ENCODE peak calls at places on chromosome 10, in four cellular contexts. H, S, R and Q are unnamed samples.

GRCh38 chr10:3852147-3852904 is 67.3 kb upstream of the KLF6 start:
- DNase-seq in R (peak; percentile 90), S (peak; percentile 22), H (no peak), Q (peak; percentile 35)

GRCh38 chr10:88707429-88708110 is 1.5 kb downstream of the LIPK start:
- DNase-seq in R (no peak), H (no peak), S (peak; percentile 56), Q (no peak)

GRCh38 chr10:22250897-22251605 is 33.2 kb upstream of the EBLN1 start:
- DNase-seq in H (no peak), R (no peak), S (no peak), Q (no peak)

GRCh38 chr10:43048301-43049051 is 28.4 kb upstream of the RET start:
- DNase-seq in S (no peak), H (no peak), R (peak; percentile 44), Q (no peak)

GRCh38 chr10:114045071-114045737 is 1.5 kb downstream of the ADRB1 start:
- DNase-seq in R (no peak), S (no peak), H (peak; percentile 55), Q (peak; percentile 22)

GRCh38 chr10:75234683-75235374 is 928 bp downstream of the COMTD1 start:
- DNase-seq in H (peak; percentile 37), S (peak; percentile 36), R (no peak), Q (no peak)

GRCh38 chr10:104089621-104090020 is 3.9 kb upstream of the COL17A1 start:
- DNase-seq in S (no peak), R (no peak), H (no peak), Q (no peak)

GRCh38 chr10:17206210-17206709 is 4.8 kb upstream of the TRDMT1 start:
- DNase-seq in S (peak; percentile 93), R (no peak), H (no peak), Q (no peak)

GRCh38 chr10:70887804-70888800 is at the start of gene PCBD1:
- DNase-seq in R (no peak), S (peak; percentile 54), H (peak; percentile 78), Q (peak; percentile 92)

GRCh38 chr10:58531084-58531695 is 18.5 kb downstream of the BICC1 start:
- DNase-seq in R (no peak), S (peak; percentile 76), H (no peak), Q (peak; percentile 68)

GRCh38 chr10:60943372-60944158 is 420 bp downstream of the RHOBTB1 start:
- DNase-seq in S (peak; percentile 75), R (peak; percentile 47), H (peak; percentile 71), Q (peak; percentile 79)

GRCh38 chr10:63887026-63887589 is 365.9 kb downstream of the REEP3 start:
- DNase-seq in H (no peak), S (no peak), R (no peak), Q (peak; percentile 26)

GRCh38 chr10:61000769-61001730 is 57.1 kb upstream of the RHOBTB1 start:
- DNase-seq in R (no peak), S (peak; percentile 62), H (peak; percentile 17), Q (peak; percentile 31)

GRCh38 chr10:90125966-90126600 is 424.7 kb downstream of the KIF20B start:
- DNase-seq in H (no peak), R (no peak), S (peak; percentile 76), Q (no peak)

GRCh38 chr10:17375936-17376584 is 78.3 kb downstream of the ST8SIA6 start:
- DNase-seq in S (peak; percentile 41), R (no peak), H (peak; percentile 11), Q (peak; percentile 45)

GRCh38 chr10:96840841-96841518 is 8.9 kb downstream of the LCOR start:
- DNase-seq in R (peak; percentile 62), S (no peak), H (no peak), Q (no peak)

GRCh38 chr10:123512881-123513822 is 153.0 kb upstream of the GPR26 start:
- DNase-seq in S (no peak), R (no peak), H (no peak), Q (peak; percentile 45)

GRCh38 chr10:5641501-5641900 is 24.9 kb downstream of the ASB13 start:
- DNase-seq in H (no peak), R (no peak), S (no peak), Q (no peak)

GRCh38 chr10:57891201-57892006 is 376.3 kb downstream of the IPMK start:
- DNase-seq in S (no peak), H (no peak), R (no peak), Q (no peak)

GRCh38 chr10:9545073-9545472 is 1472.6 kb upstream of the CELF2 start:
- DNase-seq in S (no peak), H (no peak), R (no peak), Q (no peak)

GRCh38 chr10:76141376-76141775 is 710.0 kb downstream of the LRMDA start:
- DNase-seq in R (no peak), S (no peak), H (no peak), Q (no peak)

GRCh38 chr10:2137549-2138174 is 400.3 kb upstream of the ADARB2 start:
- DNase-seq in H (no peak), S (peak; percentile 8), R (no peak), Q (no peak)

GRCh38 chr10:29689001-29689400 is 54.2 kb upstream of the SVIL start:
- DNase-seq in R (no peak), S (no peak), H (no peak), Q (no peak)

GRCh38 chr10:102435529-102436233 is 3.3 kb upstream of the CUEDC2 start:
- DNase-seq in R (no peak), H (no peak), S (no peak), Q (no peak)

GRCh38 chr10:125082881-125083575 is 77.3 kb downstream of the CTBP2 start:
- DNase-seq in H (no peak), S (no peak), R (no peak), Q (no peak)

GRCh38 chr10:13973742-13974141 is 357.0 kb downstream of the FRMD4A start:
- DNase-seq in S (peak; percentile 34), R (no peak), H (no peak), Q (no peak)

GRCh38 chr10:31952066-31952465 is 23.4 kb upstream of the ARHGAP12 start:
- DNase-seq in H (no peak), R (no peak), S (peak; percentile 48), Q (no peak)

GRCh38 chr10:80552151-80552646 is 14.5 kb downstream of the SH2D4B start:
- DNase-seq in R (no peak), H (peak; percentile 24), S (no peak), Q (no peak)

GRCh38 chr10:93567277-93568104 is 1.0 kb downstream of the FFAR4 start:
- DNase-seq in R (no peak), H (no peak), S (no peak), Q (no peak)

GRCh38 chr10:93573051-93573909 is 6.8 kb downstream of the FFAR4 start:
- DNase-seq in S (no peak), R (no peak), H (peak; percentile 34), Q (no peak)

GRCh38 chr10:93568105-93568390 is 1.6 kb downstream of the FFAR4 start:
- DNase-seq in H (peak; percentile 17), S (no peak), R (no peak), Q (no peak)

GRCh38 chr10:93572606-93573005 is 6.1 kb downstream of the FFAR4 start:
- DNase-seq in H (no peak), R (no peak), S (no peak), Q (no peak)

GRCh38 chr10:93570383-93570782 is 3.9 kb downstream of the FFAR4 start:
- DNase-seq in H (no peak), R (no peak), S (no peak), Q (no peak)
- H3K27me3 ChIP-seq in H (peaks cover 67% of the 10 kb centered on the region), R (peaks cover 35% of the 10 kb centered on the region), S (no peaks in the 10 kb centered on the region), Q (peaks cover 41% of the 10 kb centered on the region)

GRCh38 chr10:131817866-131818509 is 82.8 kb upstream of the PPP2R2D start:
- DNase-seq in S (no peak), H (no peak), R (no peak), Q (no peak)
- H3K27me3 ChIP-seq in S (no peaks in the 10 kb centered on the region), H (peaks cover 51% of the 10 kb centered on the region), R (peaks cover 4% of the 10 kb centered on the region), Q (no peaks in the 10 kb centered on the region)

GRCh38 chr10:132787253-132788179 is 1.6 kb upstream of the NKX6-2 start:
- DNase-seq in R (no peak), H (no peak), S (no peak), Q (no peak)
- H3K27me3 ChIP-seq in R (peaks cover 70% of the 10 kb centered on the region), H (peaks cover 79% of the 10 kb centered on the region), S (no peaks in the 10 kb centered on the region), Q (peaks cover 65% of the 10 kb centered on the region)

DNA sequence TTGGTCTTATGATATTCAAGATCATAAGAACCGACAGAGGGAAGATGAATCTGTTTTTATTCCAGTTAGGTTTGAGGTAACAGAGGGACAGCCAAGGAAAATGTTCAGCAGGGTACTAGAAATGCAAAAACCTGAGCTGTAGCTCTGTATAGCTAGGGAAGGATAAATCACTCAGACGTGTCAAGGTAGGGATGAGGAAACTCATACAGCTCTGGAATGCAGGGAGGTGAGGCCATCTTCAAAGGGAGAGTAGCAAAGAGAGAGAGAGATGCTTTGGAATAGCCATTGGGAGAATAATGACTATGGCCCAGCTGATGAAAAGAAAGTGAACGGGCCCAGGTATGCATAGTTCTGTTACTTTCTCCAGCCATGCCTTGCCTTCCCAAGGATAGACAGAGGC is 77.8 kb downstream of the PAX2 start:
- DNase-seq in R (no peak), H (no peak), S (no peak), Q (no peak)
- H3K27me3 ChIP-seq in R (peaks cover 91% of the 10 kb centered on the region), H (peaks cover 94% of the 10 kb centered on the region), S (no peaks in the 10 kb centered on the region), Q (peaks cover 64% of the 10 kb centered on the region)

GRCh38 chr10:101304316-101304715 is 49.6 kb upstream of the BTRC start:
- DNase-seq in H (no peak), R (no peak), S (peak; percentile 95), Q (no peak)
- H3K27me3 ChIP-seq in H (peaks cover 13% of the 10 kb centered on the region), R (no peaks in the 10 kb centered on the region), S (no peaks in the 10 kb centered on the region), Q (no peaks in the 10 kb centered on the region)